ENCODE peak calls at places on chromosomes 7 and 10, in eight cellular contexts. Y is H9, O is astrocyte, R is OCI-LY7, J is MM.1S, V is mammary epithelial cell, L is neural progenitor cell, F is fibroblast of lung. C is an unnamed sample.

GRCh38 chr10:50279489-50279888 is 28.2 kb upstream of the ASAH2 start:
- DNase-seq in L (peak; percentile 53), V (peak; percentile 34), O (no peak), J (peak; percentile 11), F (no peak), R (no peak), Y (peak; percentile 52), C (no peak)

GRCh38 chr7:16026253-16027020 is 340.0 kb upstream of the MEOX2 start:
- DNase-seq in J (no peak), R (no peak), F (peak; percentile 74), Y (no peak), O (peak; percentile 68), L (no peak), V (no peak), C (no peak)

GRCh38 chr10:97708976-97709745 is 4.4 kb upstream of the MARVELD1 start:
- DNase-seq in R (peak; percentile 41), J (no peak), F (peak; percentile 81), O (peak; percentile 68), L (peak; percentile 78), Y (peak; percentile 70), V (no peak), C (peak; percentile 57)

GRCh38 chr7:119281181-119281846 is 991.7 kb upstream of the KCND2 start:
- DNase-seq in V (no peak), R (no peak), J (no peak), Y (no peak), L (peak; percentile 44), O (no peak), F (no peak), C (no peak)

GRCh38 chr10:131849591-131850489 is 51.0 kb upstream of the PPP2R2D start:
- DNase-seq in V (no peak), L (no peak), F (no peak), O (no peak), J (no peak), Y (peak; percentile 23), R (no peak), C (no peak)

GRCh38 chr10:1074063-1074747 is 18.0 kb downstream of the WDR37 start:
- DNase-seq in F (no peak), Y (no peak), L (no peak), J (no peak), V (no peak), R (no peak), O (no peak), C (no peak)

GRCh38 chr10:68253356-68253755 is 21.4 kb upstream of the ATOH7 start:
- DNase-seq in V (no peak), L (no peak), O (no peak), Y (no peak), F (no peak), R (no peak), J (peak; percentile 59), C (no peak)

GRCh38 chr10:107618461-107619093 is 454.1 kb upstream of the SORCS1 start:
- DNase-seq in J (no peak), Y (no peak), R (no peak), O (peak; percentile 0), F (peak; percentile 9), V (peak; percentile 24), L (no peak), C (no peak)

GRCh38 chr10:123926401-123927264 is 35.0 kb upstream of the CPXM2 start:
- DNase-seq in L (no peak), Y (no peak), R (peak; percentile 17), O (no peak), J (peak; percentile 64), F (no peak), V (peak; percentile 53), C (no peak)

GRCh38 chr7:17989546-17989945 is 38.1 kb downstream of the PRPS1L1 start:
- DNase-seq in V (no peak), Y (no peak), O (peak; percentile 44), R (no peak), F (peak; percentile 59), J (no peak), L (no peak), C (no peak)

GRCh38 chr7:47288060-47288459 is 293.9 kb downstream of the TNS3 start:
- DNase-seq in V (no peak), L (no peak), J (no peak), R (no peak), Y (no peak), F (no peak), O (no peak), C (no peak)

GRCh38 chr10:48456361-48456804 is 148.5 kb downstream of the ARHGAP22 start:
- DNase-seq in L (no peak), V (no peak), F (no peak), R (no peak), Y (peak; percentile 32), O (no peak), J (no peak), C (peak; percentile 1)

GRCh38 chr10:110170142-110170887 is 37.1 kb upstream of the MXI1 start:
- DNase-seq in F (no peak), V (no peak), Y (peak; percentile 64), R (no peak), J (no peak), L (peak; percentile 27), O (no peak), C (no peak)

GRCh38 chr10:77177589-77177988 is 460.0 kb downstream of the KCNMA1 start:
- DNase-seq in J (peak; percentile 43), L (no peak), O (no peak), F (no peak), Y (no peak), V (no peak), R (no peak), C (no peak)

GRCh38 chr7:2729043-2729892 is 41.3 kb downstream of the AMZ1 start:
- DNase-seq in J (no peak), V (no peak), L (no peak), R (no peak), O (peak; percentile 35), Y (no peak), F (peak; percentile 43), C (no peak)

GRCh38 chr10:94108200-94108599 is 114.5 kb downstream of the PLCE1 start:
- DNase-seq in Y (no peak), J (no peak), V (peak; percentile 72), L (no peak), O (peak; percentile 86), F (peak; percentile 91), R (no peak), C (no peak)

GRCh38 chr7:836429-836828 is 4.2 kb downstream of the SUN1 start:
- DNase-seq in O (peak; percentile 34), F (peak; percentile 42), V (peak; percentile 35), L (peak; percentile 48), R (no peak), J (no peak), Y (no peak), C (no peak)

GRCh38 chr7:15764986-15765385 is 78.5 kb upstream of the MEOX2 start:
- DNase-seq in F (no peak), L (no peak), V (no peak), J (no peak), Y (no peak), R (no peak), O (no peak), C (no peak)

DNA sequence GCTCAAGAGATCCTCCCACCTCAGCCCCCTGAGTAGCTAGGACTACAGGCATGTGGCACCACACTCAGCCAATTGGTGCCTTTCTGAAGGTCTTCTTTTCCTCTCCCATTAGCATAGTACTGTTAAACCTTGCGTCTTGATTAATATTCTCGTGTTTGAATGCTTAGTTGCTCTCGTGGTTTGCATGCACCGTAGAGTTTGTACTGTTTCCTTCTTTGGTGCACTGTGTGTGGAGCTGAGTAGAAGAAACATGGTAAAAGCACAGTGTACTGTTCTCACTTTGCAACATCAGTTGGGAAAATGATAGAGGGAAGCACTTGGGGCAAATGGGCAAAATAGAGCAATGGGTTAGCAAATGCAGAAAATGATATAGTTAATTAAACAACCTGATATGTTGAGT is 27.6 kb upstream of the RPA3 start:
- DNase-seq in V (no peak), L (no peak), F (no peak), J (no peak), R (no peak), O (no peak), Y (no peak), C (no peak)
- H2AFZ ChIP-seq in V (no peak overlapping the region), L (no peak overlapping the region), F (no peak overlapping the region), J (no peak overlapping the region), R (no peak overlapping the region), O (no peak overlapping the region), Y (no peak overlapping the region), C (no peak overlapping the region)

DNA sequence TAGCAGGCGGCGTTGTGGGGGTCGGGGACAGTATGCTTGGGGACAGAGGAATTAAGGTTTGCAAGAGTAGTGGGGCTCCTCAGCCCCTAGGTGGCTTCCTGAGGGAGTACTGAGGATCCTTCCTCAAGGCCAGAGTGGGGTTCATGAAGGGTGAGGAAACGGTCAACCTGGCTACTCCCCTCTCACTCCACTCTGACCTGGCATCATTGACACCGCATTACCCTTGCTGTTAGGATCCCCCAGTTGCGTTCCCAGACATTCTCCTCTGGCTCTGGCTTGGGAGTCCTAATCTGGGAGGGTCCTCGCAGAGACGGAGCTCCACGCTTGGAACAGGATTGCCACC is 496 bp downstream of the EPHB6 start:
- DNase-seq in O (no peak), V (no peak), Y (no peak), R (no peak), L (peak; percentile 48), F (no peak), J (no peak), C (no peak)
- H2AFZ ChIP-seq in O (peak overlapping the region; percentile 90), V (peak overlapping the region; percentile 96), Y (no peak overlapping the region), R (peak overlapping the region; percentile 92), L (peak overlapping the region; percentile 86), F (no peak overlapping the region), J (peak overlapping the region; percentile 44), C (peak overlapping the region; percentile 63)

DNA sequence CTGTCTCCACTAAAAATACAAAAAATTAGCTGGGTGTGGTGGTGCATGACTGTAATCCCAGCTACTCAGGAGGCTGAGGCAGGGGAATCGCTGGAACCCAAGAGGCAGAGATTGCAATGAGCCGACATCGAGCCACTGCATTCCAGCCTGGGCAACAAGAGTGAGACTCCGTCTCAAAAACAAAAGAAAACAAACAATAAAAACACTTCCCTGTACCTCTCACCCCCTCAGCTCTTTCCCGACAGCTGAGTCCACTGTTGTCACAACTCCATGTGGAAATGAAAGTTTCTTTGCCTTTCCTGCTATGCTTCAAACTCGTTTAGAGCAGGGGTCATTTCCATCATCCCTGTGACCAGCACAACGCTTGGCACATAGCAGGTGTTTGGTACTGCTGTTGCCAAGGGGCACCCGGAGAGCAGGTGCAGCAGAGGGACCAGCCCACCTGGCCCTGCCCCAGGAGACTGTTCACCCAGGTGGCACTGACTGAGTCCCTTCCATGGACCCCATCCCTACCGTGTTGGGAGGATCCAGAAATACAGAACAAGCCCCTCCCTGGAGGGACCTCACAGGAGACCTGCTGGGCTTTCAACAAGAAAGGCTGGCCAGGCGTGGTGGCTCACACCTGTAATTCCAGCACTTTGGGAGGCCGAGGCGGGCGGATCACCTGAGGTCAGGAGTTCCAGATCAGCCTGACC is 4.9 kb downstream of the TMEM130 start:
- DNase-seq in J (no peak), L (no peak), O (no peak), F (no peak), Y (no peak), V (no peak), R (no peak), C (no peak)
- H2AFZ ChIP-seq in J (no peak overlapping the region), L (no peak overlapping the region), O (no peak overlapping the region), F (no peak overlapping the region), Y (no peak overlapping the region), V (no peak overlapping the region), R (no peak overlapping the region), C (no peak overlapping the region)

GRCh38 chr10:15472431-15473400 is 101.6 kb upstream of the FAM171A1 start:
- DNase-seq in V (no peak), F (peak; percentile 88), R (no peak), L (peak; percentile 52), J (no peak), Y (peak; percentile 64), O (peak; percentile 84), C (no peak)
- H2AFZ ChIP-seq in V (no peak overlapping the region), F (no peak overlapping the region), R (no peak overlapping the region), L (no peak overlapping the region), J (no peak overlapping the region), Y (no peak overlapping the region), O (no peak overlapping the region), C (no peak overlapping the region)